ENCODE peak calls at places on chromosomes 4 and X, in five cellular contexts. One of them, this sample, is unnamed.

GRCh38 chrX:22690116-22690515 is 309.6 kb upstream of the DDX53 start:
- DNase-seq in HepG2: no peak
- DNase-seq in psoas muscle: no peak
- DNase-seq in uterus: peak; percentile 32
- DNase-seq in heart right ventricle: peak; percentile 6
- DNase-seq in this sample: peak; percentile 14

GRCh38 chr4:69523385-69524132 is 27.9 kb upstream of the UGT2B4 start:
- DNase-seq in uterus: no peak
- DNase-seq in psoas muscle: no peak
- DNase-seq in heart right ventricle: no peak
- DNase-seq in HepG2: no peak
- DNase-seq in this sample: no peak

GRCh38 chr4:108411836-108412235 is 208.5 kb upstream of the RPL34 start:
- DNase-seq in psoas muscle: no peak
- DNase-seq in heart right ventricle: no peak
- DNase-seq in HepG2: no peak
- DNase-seq in uterus: no peak
- DNase-seq in this sample: no peak

GRCh38 chrX:149074429-149074828 is 430.7 kb downstream of the IDS start:
- DNase-seq in HepG2: no peak
- DNase-seq in psoas muscle: peak; percentile 20
- DNase-seq in heart right ventricle: peak; percentile 34
- DNase-seq in uterus: no peak
- DNase-seq in this sample: peak; percentile 10

GRCh38 chr4:26235500-26235899 is 85.3 kb upstream of the RBPJ start:
- DNase-seq in heart right ventricle: peak; percentile 13
- DNase-seq in psoas muscle: peak; percentile 66
- DNase-seq in HepG2: no peak
- DNase-seq in uterus: peak; percentile 35
- DNase-seq in this sample: peak; percentile 62

GRCh38 chr4:127832585-127832984 is 48.1 kb upstream of the PLK4 start:
- DNase-seq in HepG2: no peak
- DNase-seq in heart right ventricle: no peak
- DNase-seq in uterus: no peak
- DNase-seq in psoas muscle: no peak
- DNase-seq in this sample: no peak

GRCh38 chr4:41975341-41975740 is 6.2 kb upstream of the DCAF4L1 start:
- DNase-seq in uterus: no peak
- DNase-seq in HepG2: no peak
- DNase-seq in psoas muscle: no peak
- DNase-seq in heart right ventricle: no peak
- DNase-seq in this sample: no peak

GRCh38 chr4:56979674-56980073 is 978 bp downstream of the POLR2B start:
- DNase-seq in uterus: no peak
- DNase-seq in HepG2: peak; percentile 31
- DNase-seq in psoas muscle: no peak
- DNase-seq in heart right ventricle: no peak
- DNase-seq in this sample: peak; percentile 29

GRCh38 chrX:45771560-45772340 is 571.1 kb upstream of the DIPK2B start:
- DNase-seq in psoas muscle: no peak
- DNase-seq in HepG2: no peak
- DNase-seq in heart right ventricle: peak; percentile 7
- DNase-seq in uterus: no peak
- DNase-seq in this sample: peak; percentile 86

GRCh38 chrX:154515803-154516654 is at the start of gene FAM3A:
- DNase-seq in uterus: peak; percentile 94
- DNase-seq in HepG2: peak; percentile 68
- DNase-seq in heart right ventricle: peak; percentile 93
- DNase-seq in psoas muscle: peak; percentile 94
- DNase-seq in this sample: no peak

GRCh38 chr4:82785248-82786003 is 13.2 kb downstream of the SCD5 start:
- DNase-seq in heart right ventricle: no peak
- DNase-seq in uterus: no peak
- DNase-seq in HepG2: peak; percentile 14
- DNase-seq in psoas muscle: no peak
- DNase-seq in this sample: peak; percentile 57

GRCh38 chr4:181962321-181962720 is 280.9 kb upstream of the TENM3 start:
- DNase-seq in psoas muscle: no peak
- DNase-seq in heart right ventricle: no peak
- DNase-seq in uterus: no peak
- DNase-seq in HepG2: no peak
- DNase-seq in this sample: no peak

GRCh38 chr4:164596318-164596878 is 157.5 kb upstream of the SMIM31 start:
- DNase-seq in HepG2: no peak
- DNase-seq in heart right ventricle: no peak
- DNase-seq in psoas muscle: no peak
- DNase-seq in uterus: no peak
- DNase-seq in this sample: no peak

GRCh38 chr4:108702960-108703359 is 52.6 kb downstream of the OSTC start:
- DNase-seq in HepG2: no peak
- DNase-seq in psoas muscle: no peak
- DNase-seq in heart right ventricle: no peak
- DNase-seq in uterus: no peak
- DNase-seq in this sample: peak; percentile 14

GRCh38 chrX:40931921-40932320 is 153.3 kb upstream of the USP9X start:
- DNase-seq in heart right ventricle: no peak
- DNase-seq in psoas muscle: no peak
- DNase-seq in uterus: no peak
- DNase-seq in HepG2: no peak
- DNase-seq in this sample: no peak

GRCh38 chrX:109684136-109684535 is 48.9 kb downstream of the ACSL4 start:
- DNase-seq in HepG2: no peak
- DNase-seq in psoas muscle: no peak
- DNase-seq in uterus: no peak
- DNase-seq in heart right ventricle: no peak
- DNase-seq in this sample: no peak

GRCh38 chr4:10590896-10591295 is 93.7 kb downstream of the CLNK start:
- DNase-seq in uterus: no peak
- DNase-seq in HepG2: no peak
- DNase-seq in heart right ventricle: no peak
- DNase-seq in psoas muscle: no peak
- DNase-seq in this sample: no peak

GRCh38 chr4:62640296-62640695 is 1440.2 kb downstream of the ADGRL3 start:
- DNase-seq in uterus: no peak
- DNase-seq in heart right ventricle: no peak
- DNase-seq in HepG2: no peak
- DNase-seq in psoas muscle: no peak
- DNase-seq in this sample: no peak

GRCh38 chr4:88569944-88570455 is 22.3 kb upstream of the HERC3 start:
- DNase-seq in HepG2: no peak
- DNase-seq in psoas muscle: no peak
- DNase-seq in uterus: no peak
- DNase-seq in heart right ventricle: no peak
- DNase-seq in this sample: no peak

GRCh38 chr4:25351777-25352421 is 25.2 kb upstream of the ANAPC4 start:
- DNase-seq in heart right ventricle: no peak
- DNase-seq in psoas muscle: no peak
- DNase-seq in HepG2: no peak
- DNase-seq in uterus: no peak
- DNase-seq in this sample: peak; percentile 42

GRCh38 chr4:29948858-29949257 is 771.3 kb upstream of the PCDH7 start:
- DNase-seq in heart right ventricle: no peak
- DNase-seq in HepG2: no peak
- DNase-seq in uterus: no peak
- DNase-seq in psoas muscle: no peak
- DNase-seq in this sample: no peak

DNA sequence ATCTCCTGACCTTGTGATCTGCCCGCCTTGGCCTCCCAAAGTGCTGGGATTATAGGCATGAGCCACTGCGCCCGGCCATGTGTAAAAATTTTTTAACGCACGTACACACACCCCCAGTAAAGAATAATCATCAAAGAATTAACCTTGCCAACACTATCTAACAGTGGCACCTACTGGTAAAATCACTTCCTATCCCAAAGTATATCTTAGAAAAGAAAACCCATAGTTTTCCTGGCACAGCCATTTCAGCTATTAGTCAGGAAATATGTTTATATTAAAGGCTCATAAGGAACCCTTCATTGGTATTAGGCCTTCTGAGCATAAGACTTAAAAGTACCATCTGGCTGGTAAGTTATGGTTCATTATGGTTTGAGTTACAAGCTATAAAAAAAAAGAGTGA is 14.1 kb downstream of the S100G start:
- DNase-seq in HepG2: no peak
- DNase-seq in psoas muscle: no peak
- DNase-seq in heart right ventricle: no peak
- DNase-seq in uterus: no peak
- DNase-seq in this sample: peak; percentile 37
- TF ChIP-seq CTCF in HepG2: no peak
- TF ChIP-seq CTCF in psoas muscle: no peak
- TF ChIP-seq CTCF in heart right ventricle: no peak
- TF ChIP-seq CTCF in uterus: no peak
- TF ChIP-seq CTCF in this sample: no peak

DNA sequence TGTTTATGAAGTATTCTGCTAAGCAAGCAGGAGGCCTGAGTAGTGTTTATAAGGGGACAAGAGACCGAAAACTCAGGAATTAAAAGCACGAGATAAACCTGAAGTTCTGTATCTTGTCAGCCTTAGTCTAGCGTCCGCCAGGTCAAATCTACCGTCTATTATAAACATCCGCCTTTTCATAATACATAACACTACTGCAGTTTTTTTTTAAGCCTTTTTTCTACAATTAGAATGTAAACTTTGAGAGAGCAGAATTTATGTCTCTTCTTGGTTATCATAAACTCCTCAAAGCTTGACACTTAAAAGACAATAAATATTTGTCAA is 117.3 kb downstream of the CHRNA9 start:
- DNase-seq in uterus: no peak
- DNase-seq in heart right ventricle: no peak
- DNase-seq in psoas muscle: no peak
- DNase-seq in HepG2: no peak
- DNase-seq in this sample: peak; percentile 54
- H3K4me3 ChIP-seq in uterus: no peak overlapping the region
- H3K4me3 ChIP-seq in heart right ventricle: no peak overlapping the region
- H3K4me3 ChIP-seq in psoas muscle: no peak overlapping the region
- H3K4me3 ChIP-seq in HepG2: no peak overlapping the region
- H3K4me3 ChIP-seq in this sample: peak overlapping the region; percentile 24

DNA sequence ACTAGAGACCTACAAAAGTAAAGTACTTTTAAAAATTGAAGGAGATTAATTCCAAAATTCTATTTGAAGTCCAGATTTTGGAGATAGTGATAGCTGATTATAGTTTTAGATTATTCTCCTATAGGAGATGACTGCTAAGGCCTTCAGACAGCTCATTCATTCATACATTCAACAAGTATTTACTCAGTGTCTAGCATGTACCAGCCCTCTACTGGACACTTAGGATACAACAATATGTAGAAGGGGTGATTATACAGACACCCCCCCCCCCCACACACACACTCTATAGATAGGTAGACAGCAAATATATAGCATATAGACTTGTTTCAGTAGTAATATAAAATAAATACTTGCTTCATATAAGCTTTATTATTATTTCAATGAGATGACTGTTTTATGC is 60.4 kb upstream of the TAF9B start:
- DNase-seq in heart right ventricle: no peak
- DNase-seq in uterus: no peak
- DNase-seq in psoas muscle: no peak
- DNase-seq in HepG2: peak; percentile 31
- DNase-seq in this sample: peak; percentile 3
- TF ChIP-seq CTCF in heart right ventricle: peak; percentile 36
- TF ChIP-seq CTCF in uterus: no peak
- TF ChIP-seq CTCF in psoas muscle: no peak
- TF ChIP-seq CTCF in HepG2: peak; percentile 22
- TF ChIP-seq CTCF in this sample: peak; percentile 24

GRCh38 chrX:75154871-75155270 is 1.2 kb downstream of the ABCB7 start:
- DNase-seq in psoas muscle: no peak
- DNase-seq in heart right ventricle: no peak
- DNase-seq in uterus: no peak
- DNase-seq in HepG2: no peak
- DNase-seq in this sample: no peak
- H3K4me3 ChIP-seq in psoas muscle: peak overlapping the region; percentile 71
- H3K4me3 ChIP-seq in heart right ventricle: peak overlapping the region; percentile 76
- H3K4me3 ChIP-seq in uterus: peak overlapping the region; percentile 54
- H3K4me3 ChIP-seq in HepG2: peak overlapping the region; percentile 81
- H3K4me3 ChIP-seq in this sample: no peak overlapping the region

GRCh38 chr4:47839259-47839658 is 1.4 kb upstream of the CORIN start:
- DNase-seq in heart right ventricle: peak; percentile 13
- DNase-seq in psoas muscle: no peak
- DNase-seq in uterus: peak; percentile 48
- DNase-seq in HepG2: no peak
- DNase-seq in this sample: peak; percentile 79

GRCh38 chr4:47835489-47835888 is 2.4 kb downstream of the CORIN start:
- DNase-seq in HepG2: no peak
- DNase-seq in uterus: no peak
- DNase-seq in psoas muscle: no peak
- DNase-seq in heart right ventricle: no peak
- DNase-seq in this sample: no peak

GRCh38 chr4:47838445-47838844 is 578 bp upstream of the CORIN start:
- DNase-seq in psoas muscle: no peak
- DNase-seq in uterus: no peak
- DNase-seq in HepG2: no peak
- DNase-seq in heart right ventricle: no peak
- DNase-seq in this sample: no peak

GRCh38 chr4:47836655-47837581 is 949 bp downstream of the CORIN start:
- DNase-seq in psoas muscle: peak; percentile 59
- DNase-seq in uterus: peak; percentile 76
- DNase-seq in heart right ventricle: peak; percentile 71
- DNase-seq in HepG2: peak; percentile 76
- DNase-seq in this sample: peak; percentile 82

GRCh38 chr4:47837582-47838294 is at the start of gene CORIN:
- DNase-seq in heart right ventricle: no peak
- DNase-seq in HepG2: no peak
- DNase-seq in psoas muscle: no peak
- DNase-seq in uterus: peak; percentile 17
- DNase-seq in this sample: no peak
- TF ChIP-seq CTCF in heart right ventricle: no peak
- TF ChIP-seq CTCF in HepG2: no peak
- TF ChIP-seq CTCF in psoas muscle: no peak
- TF ChIP-seq CTCF in uterus: no peak
- TF ChIP-seq CTCF in this sample: no peak

DNA sequence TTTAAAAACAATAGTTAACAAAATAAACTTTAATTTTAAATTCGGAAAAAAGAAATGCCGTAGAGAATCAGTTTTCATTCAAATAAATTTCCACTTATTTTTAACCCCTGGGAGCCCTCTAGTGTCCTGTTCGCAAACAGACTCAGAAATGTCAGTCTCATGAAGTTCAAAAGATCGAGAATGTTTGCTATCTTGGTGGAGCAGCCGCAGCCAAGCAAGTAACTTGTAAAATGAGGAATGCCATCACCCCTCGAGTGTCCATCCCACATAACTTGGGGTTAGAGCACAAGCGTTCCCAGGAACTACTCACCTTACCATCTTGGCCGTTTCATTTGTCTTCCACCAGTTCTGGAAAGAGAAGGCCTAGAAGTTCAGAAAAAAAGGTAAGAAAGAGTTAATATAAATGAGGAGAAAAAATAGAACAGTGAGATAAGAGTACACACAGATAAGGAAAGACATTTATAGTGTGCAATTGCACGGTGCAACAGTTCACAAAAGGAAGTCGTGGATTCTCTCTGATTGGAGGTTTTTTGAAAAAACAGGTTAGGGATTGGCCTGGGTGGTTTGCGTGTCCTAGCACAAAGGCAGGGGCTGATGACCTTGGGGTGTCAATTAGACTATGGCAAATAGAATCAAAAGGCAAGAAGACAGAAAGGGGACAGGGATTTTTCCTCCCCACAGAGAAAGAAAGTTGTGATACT is at the start of gene GASK1B:
- DNase-seq in psoas muscle: no peak
- DNase-seq in HepG2: peak; percentile 81
- DNase-seq in heart right ventricle: peak; percentile 68
- DNase-seq in uterus: peak; percentile 67
- DNase-seq in this sample: peak; percentile 88
- H3K4me3 ChIP-seq in psoas muscle: peak within 1 kb of the TSS; percentile 65
- H3K4me3 ChIP-seq in HepG2: peak within 1 kb of the TSS; percentile 87
- H3K4me3 ChIP-seq in heart right ventricle: peak within 1 kb of the TSS; percentile 71
- H3K4me3 ChIP-seq in uterus: peak within 1 kb of the TSS; percentile 47
- H3K4me3 ChIP-seq in this sample: peak within 1 kb of the TSS; percentile 74